ENCODE peak calls at places on chromosomes 11 and 22, in five cellular contexts. N, F, E, L and J are unnamed samples.

GRCh38 chr11:110077866-110078325 is 15.3 kb upstream of the ZC3H12C start:
- DNase-seq in N (peak), L (peak), E (peak), F (no peak), J (peak)

GRCh38 chr11:43680521-43681505 is at the start of gene HSD17B12:
- DNase-seq in F (peak), N (peak), E (peak), L (peak), J (peak)

GRCh38 chr11:106161775-106162174 is 84.3 kb downstream of the AASDHPPT start:
- DNase-seq in F (no peak), L (no peak), E (no peak), N (no peak), J (no peak)

GRCh38 chr11:77071671-77072605 is 5.2 kb downstream of the CAPN5 start:
- DNase-seq in N (no peak), E (peak), F (no peak), L (no peak), J (no peak)

GRCh38 chr11:59802639-59803176 is 7.9 kb downstream of the MRPL16 start:
- DNase-seq in E (peak), L (peak), F (peak), N (peak), J (peak)

GRCh38 chr11:70568504-70569172 is 170.3 kb downstream of the CTTN start:
- DNase-seq in E (peak), L (peak), N (no peak), F (peak), J (peak)

GRCh38 chr22:36237462-36238347 is 1.6 kb downstream of the APOL2 start:
- DNase-seq in N (peak), F (no peak), L (peak), E (no peak), J (peak)

GRCh38 chr22:17570851-17571631 is 7.7 kb downstream of the SLC25A18 start:
- DNase-seq in E (peak), F (no peak), L (peak), N (no peak), J (peak)

GRCh38 chr11:3107608-3108182 is 50.5 kb upstream of the CARS1 start:
- DNase-seq in F (no peak), L (no peak), N (no peak), E (no peak), J (no peak)

GRCh38 chr11:9974375-9974774 is 310.5 kb downstream of the SWAP70 start:
- DNase-seq in F (no peak), N (no peak), E (no peak), L (no peak), J (no peak)

GRCh38 chr22:26462971-26463661 is 20.5 kb downstream of the HPS4 start:
- DNase-seq in E (peak), L (no peak), N (no peak), F (peak), J (no peak)

GRCh38 chr11:63709336-63709735 is 28.0 kb downstream of the RTN3 start:
- DNase-seq in L (peak), N (no peak), F (no peak), E (peak), J (no peak)

GRCh38 chr11:111400595-111400994 is 21.5 kb upstream of the POU2AF1 start:
- DNase-seq in F (no peak), L (no peak), E (no peak), N (no peak), J (no peak)

GRCh38 chr22:16774911-16775529 is 50.2 kb downstream of the XKR3 start:
- DNase-seq in N (no peak), F (no peak), E (no peak), L (peak), J (no peak)

GRCh38 chr11:1931326-1931725 is 11.8 kb downstream of the TNNT3 start:
- DNase-seq in E (peak), F (no peak), L (peak), N (no peak), J (no peak)

GRCh38 chr11:11501546-11502274 is 120.1 kb downstream of the GALNT18 start:
- DNase-seq in F (no peak), L (peak), N (no peak), E (no peak), J (no peak)

GRCh38 chr11:125625225-125625593 is 246 bp downstream of the CHEK1 start:
- DNase-seq in F (no peak), E (no peak), L (peak), N (no peak), J (no peak)

GRCh38 chr11:125618383-125618782 is 6.6 kb upstream of the CHEK1 start:
- DNase-seq in F (no peak), E (no peak), L (no peak), N (no peak), J (no peak)

GRCh38 chr11:125624756-125625213 is at the start of gene CHEK1:
- DNase-seq in F (no peak), L (no peak), E (no peak), N (no peak), J (no peak)

GRCh38 chr11:125623064-125623463 is 1.9 kb upstream of the CHEK1 start:
- DNase-seq in N (no peak), E (no peak), F (no peak), L (no peak), J (no peak)

GRCh38 chr11:125621995-125622394 is 3.0 kb upstream of the CHEK1 start:
- DNase-seq in E (peak), F (no peak), N (peak), L (peak), J (peak)
- H3K4me3 ChIP-seq in E (no peak), F (no peak), N (no peak), L (no peak), J (no peak)

GRCh38 chr11:60944504-60945294 is 7.3 kb downstream of the SLC15A3 start:
- DNase-seq in L (no peak), F (no peak), N (no peak), E (no peak), J (no peak)
- TF ChIP-seq CTCF in L (peak), F (peak), N (peak), E (no peak), J (peak)

GRCh38 chr22:19448739-19449421 is 1.4 kb upstream of the C22orf39 start:
- DNase-seq in F (peak), E (no peak), L (no peak), N (no peak), J (no peak)
- H3K4me3 ChIP-seq in F (peak), E (no peak), L (no peak), N (no peak), J (no peak)

GRCh38 chr11:134939905-134940304 is 527.9 kb upstream of the B3GAT1 start:
- DNase-seq in L (no peak), N (no peak), F (peak), E (no peak), J (no peak)
- TF ChIP-seq CTCF in L (no peak), N (peak), F (peak), E (no peak), J (peak)

DNA sequence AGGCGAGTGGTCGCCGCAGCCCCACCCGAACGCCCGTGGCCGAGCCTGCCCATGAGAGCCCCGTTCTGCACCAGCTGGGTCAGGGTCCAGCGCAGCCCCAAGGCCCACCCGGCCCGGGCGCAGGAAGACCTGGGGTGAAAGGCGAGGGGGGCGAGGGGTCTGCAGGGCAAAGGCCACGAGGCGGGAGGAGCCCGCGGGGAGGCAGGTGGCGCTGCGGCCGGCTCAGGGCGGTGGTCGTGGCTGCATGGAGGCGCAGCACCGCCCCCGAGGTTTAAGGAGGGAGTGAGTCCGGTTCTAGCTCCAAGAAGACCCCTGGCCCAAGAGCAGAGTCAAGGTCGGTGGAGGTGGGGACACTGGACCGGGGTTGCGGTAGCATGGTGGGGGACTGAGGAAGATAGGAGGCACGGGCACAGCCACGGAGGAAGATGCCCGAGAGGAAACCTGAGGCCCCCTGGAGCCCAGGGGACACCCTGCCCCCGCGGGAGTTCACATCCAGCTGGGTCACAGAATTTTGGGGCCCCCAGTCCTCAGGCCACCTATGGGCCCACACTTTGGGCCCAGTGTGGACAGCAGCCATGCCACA is 498 bp upstream of the HDAC10 start:
- DNase-seq in L (no peak), N (no peak), F (no peak), E (no peak), J (no peak)
- H3K4me3 ChIP-seq in L (peak), N (peak), F (peak), E (peak), J (peak)

GRCh38 chr11:126634963-126635362 is 279.5 kb downstream of the ST3GAL4 start:
- DNase-seq in F (no peak), L (no peak), N (no peak), E (no peak), J (no peak)
- TF ChIP-seq CTCF in F (no peak), L (no peak), N (no peak), E (no peak), J (no peak)

GRCh38 chr11:114340311-114341131 is 44.3 kb downstream of the NNMT start:
- DNase-seq in L (peak), F (peak), N (peak), E (peak), J (peak)
- H3K4me3 ChIP-seq in L (peak), F (no peak), N (peak), E (no peak), J (no peak)

GRCh38 chr11:204587-205109 is 2.6 kb downstream of the BET1L start:
- DNase-seq in F (no peak), N (no peak), E (no peak), L (no peak), J (no peak)

GRCh38 chr11:205221-206001 is 1.8 kb downstream of the BET1L start:
- DNase-seq in L (no peak), N (no peak), E (no peak), F (no peak), J (no peak)

GRCh38 chr11:202490-202889 is 4.7 kb downstream of the BET1L start:
- DNase-seq in E (no peak), N (no peak), F (no peak), L (no peak), J (no peak)

GRCh38 chr11:203056-203944 is 3.9 kb downstream of the BET1L start:
- DNase-seq in F (no peak), L (no peak), N (no peak), E (no peak), J (no peak)

DNA sequence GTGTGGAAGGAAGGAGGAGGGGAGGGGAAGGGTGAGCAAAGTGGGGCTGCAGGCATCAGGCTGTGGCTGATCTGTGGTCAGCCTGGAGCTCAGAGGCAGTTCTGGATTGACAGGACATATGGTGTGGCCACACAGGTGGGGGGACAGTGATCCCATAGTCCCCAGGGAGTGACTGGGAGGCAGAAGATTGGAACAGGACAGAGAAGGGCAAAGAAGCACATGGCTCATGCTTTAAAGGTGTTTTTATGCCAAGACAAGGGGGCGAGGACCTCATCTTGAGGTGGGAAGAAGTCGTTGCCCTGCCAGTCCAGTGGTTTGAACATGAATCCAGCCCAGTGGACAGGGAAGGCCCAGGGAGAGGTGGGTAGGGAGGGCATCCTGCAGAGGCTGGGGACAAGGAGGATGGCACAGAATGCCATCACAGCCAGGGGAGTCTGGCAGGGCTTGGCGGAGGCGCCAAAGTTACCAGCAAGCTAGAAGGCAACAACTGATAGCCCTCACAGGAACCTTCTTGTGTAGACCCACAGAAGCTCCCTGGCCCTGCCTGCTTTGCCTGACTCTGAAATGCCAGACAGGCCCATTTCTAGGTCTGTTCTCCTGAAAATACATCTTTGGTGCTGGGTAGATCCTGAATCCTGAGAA is 3.1 kb downstream of the BET1L start:
- DNase-seq in F (no peak), L (no peak), N (no peak), E (no peak), J (no peak)
- TF ChIP-seq CTCF in F (no peak), L (no peak), N (no peak), E (no peak), J (no peak)

DNA sequence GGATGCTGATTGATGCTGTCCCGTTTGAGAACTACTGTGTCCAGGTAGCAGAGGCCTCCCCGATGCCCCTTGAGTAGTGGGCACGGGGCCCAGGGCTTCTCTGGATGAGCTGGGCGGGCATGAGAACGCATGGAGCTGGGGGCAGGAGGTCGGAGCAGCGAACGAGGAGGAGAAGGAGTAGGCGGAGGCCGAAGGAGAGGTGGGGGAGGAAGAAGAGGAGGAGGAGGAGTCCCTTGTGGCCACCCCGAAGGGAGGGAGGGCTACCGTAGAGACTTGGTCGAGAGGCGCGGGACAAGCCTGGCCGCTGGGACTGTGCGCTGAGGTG is 62.9 kb downstream of the CRYBB2 start:
- DNase-seq in F (no peak), N (no peak), L (no peak), E (no peak), J (no peak)
- H3K4me3 ChIP-seq in F (peak), N (no peak), L (no peak), E (no peak), J (no peak)